ENCODE peak calls at places on chromosomes 7 and 10, in four cellular contexts. L is globus pallidus; T is activated naive CD4-positive, alpha-beta T cell; E is C1 segment of cervical spinal cord. D is an unnamed sample.

GRCh38 chr7:38424750-38425463 is 151.5 kb upstream of the TARP start:
- DNase-seq in L (no peak), T (no peak), E (no peak), D (no peak)

GRCh38 chr7:100360102-100360607 is 2.2 kb downstream of the PILRB start:
- DNase-seq in L (no peak), T (no peak), E (no peak), D (no peak)

GRCh38 chr10:88908194-88908593 is 28.1 kb downstream of the STAMBPL1 start:
- DNase-seq in L (no peak), T (no peak), E (no peak), D (no peak)

GRCh38 chr10:95404864-95405263 is 114.1 kb upstream of the PDLIM1 start:
- DNase-seq in L (no peak), T (no peak), E (no peak), D (no peak)

GRCh38 chr7:104807676-104808075 is 206.3 kb upstream of the KMT2E start:
- DNase-seq in L (no peak), T (no peak), E (no peak), D (no peak)

GRCh38 chr10:85194685-85195084 is 866.3 kb downstream of the CCSER2 start:
- DNase-seq in L (no peak), T (no peak), E (no peak), D (peak)

GRCh38 chr7:114979388-114979787 is 57.5 kb downstream of the MDFIC start:
- DNase-seq in L (no peak), T (no peak), E (no peak), D (no peak)

GRCh38 chr10:35467186-35467585 is 130.9 kb downstream of the CCNY start:
- DNase-seq in L (no peak), T (no peak), E (no peak), D (no peak)

GRCh38 chr7:7770228-7770627 is 51.8 kb upstream of the RPA3 start:
- DNase-seq in L (no peak), T (no peak), E (no peak), D (no peak)

GRCh38 chr7:55533050-55533728 is 39.1 kb downstream of the VOPP1 start:
- DNase-seq in L (peak), T (peak), E (no peak), D (no peak)

GRCh38 chr7:7639847-7640220 is 718 bp upstream of the UMAD1 start:
- DNase-seq in L (no peak), T (no peak), E (no peak), D (no peak)

GRCh38 chr10:1180071-1180730 is 124.0 kb downstream of the WDR37 start:
- DNase-seq in L (no peak), T (no peak), E (no peak), D (no peak)

D was measured in caudate nucleus.